ENCODE peak calls at places on chromosome 15, in ten cellular contexts. A is Calu3; K is WTC11; W is Ammon's horn; B is iPS DF 19.7; N is RWPE1; J is stimulated activated CD4-positive, alpha-beta T cell treated with anti-CD3 and anti-CD28 coated beads, Interleukin-1b, Interleukin-23, amount 100 ng/mL, for 24 hours; Q is HCT116; S is HL-60; D is neuronal stem cell. M is an unnamed sample.

GRCh38 chr15:55589297-55589696 is 1.2 kb upstream of the PYGO1 start:
- DNase-seq in A (no peak), K (no peak), W (no peak), B (no peak), N (no peak), J (no peak), Q (no peak), S (no peak), D (no peak), M (no peak)

GRCh38 chr15:49155834-49156627 is 632 bp upstream of the COPS2 start:
- DNase-seq in A (peak; percentile 4), K (no peak), W (peak; percentile 16), B (no peak), N (peak; percentile 21), J (no peak), Q (no peak), S (no peak), D (peak; percentile 17), M (no peak)

GRCh38 chr15:77901921-77902750 is 175.4 kb downstream of the TBC1D2B start:
- DNase-seq in A (no peak), K (peak; percentile 50), W (no peak), B (no peak), N (no peak), J (no peak), Q (no peak), S (no peak), D (no peak), M (no peak)

GRCh38 chr15:64842099-64842940 is 605 bp downstream of the PLEKHO2 start:
- DNase-seq in A (no peak), K (no peak), W (no peak), B (no peak), N (peak; percentile 15), J (no peak), Q (no peak), S (no peak), D (no peak), M (no peak)

GRCh38 chr15:77915261-77915960 is 162.1 kb downstream of the TBC1D2B start:
- DNase-seq in A (no peak), K (peak; percentile 7), W (no peak), B (no peak), N (no peak), J (no peak), Q (no peak), S (no peak), D (no peak), M (no peak)

GRCh38 chr15:60744826-60745225 is 265.9 kb upstream of the ICE2 start:
- DNase-seq in A (no peak), K (no peak), W (peak; percentile 76), B (no peak), N (no peak), J (no peak), Q (no peak), S (no peak), D (no peak), M (no peak)

GRCh38 chr15:83559310-83559966 is 94.5 kb upstream of the ADAMTSL3 start:
- DNase-seq in A (peak; percentile 72), K (peak; percentile 72), W (peak; percentile 89), B (no peak), N (peak; percentile 86), J (peak; percentile 3), Q (peak; percentile 60), S (peak; percentile 44), D (peak; percentile 61), M (no peak)

GRCh38 chr15:90465930-90466567 is 63.7 kb upstream of the CRTC3 start:
- DNase-seq in A (no peak), K (no peak), W (no peak), B (no peak), N (no peak), J (no peak), Q (no peak), S (no peak), D (no peak), M (no peak)

GRCh38 chr15:76196286-76196948 is 114.9 kb downstream of the ETFA start:
- DNase-seq in A (peak; percentile 72), K (no peak), W (peak; percentile 64), B (no peak), N (peak; percentile 95), J (no peak), Q (peak; percentile 36), S (peak; percentile 59), D (no peak), M (peak; percentile 89)

GRCh38 chr15:101062471-101063171 is 143.5 kb downstream of the LRRK1 start:
- DNase-seq in A (no peak), K (no peak), W (no peak), B (peak; percentile 70), N (no peak), J (no peak), Q (no peak), S (no peak), D (no peak), M (no peak)

GRCh38 chr15:101003706-101004105 is 84.5 kb downstream of the LRRK1 start:
- DNase-seq in A (no peak), K (no peak), W (no peak), B (no peak), N (no peak), J (no peak), Q (no peak), S (no peak), D (no peak), M (no peak)

GRCh38 chr15:94205366-94205765 is 26.0 kb upstream of the MCTP2 start:
- DNase-seq in A (no peak), K (no peak), W (no peak), B (no peak), N (no peak), J (no peak), Q (no peak), S (peak; percentile 50), D (no peak), M (no peak)

GRCh38 chr15:68565701-68566100 is 13.1 kb upstream of the CORO2B start:
- DNase-seq in A (no peak), K (no peak), W (no peak), B (no peak), N (no peak), J (no peak), Q (no peak), S (no peak), D (no peak), M (no peak)

GRCh38 chr15:29675791-29676301 is 146.4 kb downstream of the TJP1 start:
- DNase-seq in A (no peak), K (peak; percentile 33), W (no peak), B (no peak), N (no peak), J (no peak), Q (no peak), S (no peak), D (no peak), M (no peak)

GRCh38 chr15:40894689-40895308 is 549 bp downstream of the VPS18 start:
- DNase-seq in A (peak; percentile 61), K (peak; percentile 73), W (peak; percentile 37), B (no peak), N (peak; percentile 82), J (no peak), Q (peak; percentile 60), S (no peak), D (peak; percentile 50), M (no peak)

GRCh38 chr15:81097893-81098280 is 36.2 kb upstream of the CFAP161 start:
- DNase-seq in A (no peak), K (no peak), W (no peak), B (no peak), N (no peak), J (no peak), Q (no peak), S (no peak), D (no peak), M (no peak)

GRCh38 chr15:89171136-89172072 is 50.0 kb downstream of the RLBP1 start:
- DNase-seq in A (peak; percentile 80), K (peak; percentile 83), W (peak; percentile 40), B (peak; percentile 33), N (peak; percentile 33), J (no peak), Q (peak; percentile 32), S (no peak), D (peak; percentile 65), M (no peak)

GRCh38 chr15:48888209-48888608 is 10.3 kb downstream of the EID1 start:
- DNase-seq in A (no peak), K (no peak), W (no peak), B (no peak), N (no peak), J (no peak), Q (no peak), S (no peak), D (no peak), M (no peak)

GRCh38 chr15:98904466-98905048 is 103.0 kb downstream of the PGPEP1L start:
- DNase-seq in A (peak; percentile 55), K (peak; percentile 29), W (peak; percentile 87), B (no peak), N (peak; percentile 58), J (no peak), Q (peak; percentile 18), S (peak; percentile 41), D (no peak), M (no peak)

GRCh38 chr15:33197636-33198035 is 3.1 kb upstream of the FMN1 start:
- DNase-seq in A (no peak), K (no peak), W (no peak), B (no peak), N (no peak), J (no peak), Q (no peak), S (no peak), D (no peak), M (no peak)

GRCh38 chr15:23064156-23064555 is 24.8 kb upstream of the TUBGCP5 start:
- DNase-seq in A (no peak), K (no peak), W (no peak), B (no peak), N (no peak), J (no peak), Q (no peak), S (no peak), D (no peak), M (no peak)

GRCh38 chr15:40346579-40347558 is 4.0 kb upstream of the PHGR1 start:
- DNase-seq in A (no peak), K (no peak), W (no peak), B (no peak), N (no peak), J (no peak), Q (no peak), S (no peak), D (no peak), M (no peak)

GRCh38 chr15:78075490-78076230 is 1.9 kb downstream of the TBC1D2B start:
- DNase-seq in A (peak; percentile 53), K (peak; percentile 33), W (no peak), B (peak; percentile 42), N (peak; percentile 39), J (no peak), Q (no peak), S (no peak), D (peak; percentile 32), M (no peak)

GRCh38 chr15:48556159-48556897 is 89.2 kb downstream of the FBN1 start:
- DNase-seq in A (no peak), K (no peak), W (no peak), B (no peak), N (no peak), J (no peak), Q (no peak), S (no peak), D (no peak), M (no peak)

GRCh38 chr15:32966512-32966911 is 228.0 kb downstream of the FMN1 start:
- DNase-seq in A (no peak), K (no peak), W (no peak), B (no peak), N (no peak), J (no peak), Q (no peak), S (no peak), D (no peak), M (no peak)

GRCh38 chr15:80588801-80589200 is 106.3 kb upstream of the ABHD17C start:
- DNase-seq in A (peak; percentile 51), K (no peak), W (no peak), B (no peak), N (peak; percentile 85), J (no peak), Q (no peak), S (no peak), D (no peak), M (no peak)

GRCh38 chr15:90988249-90988648 is 6.1 kb downstream of the PRC1 start:
- DNase-seq in A (no peak), K (no peak), W (no peak), B (no peak), N (no peak), J (no peak), Q (no peak), S (no peak), D (no peak), M (no peak)

GRCh38 chr15:49036650-49037545 is 9.3 kb downstream of the SECISBP2L start:
- DNase-seq in A (no peak), K (no peak), W (no peak), B (no peak), N (peak; percentile 66), J (no peak), Q (no peak), S (no peak), D (no peak), M (no peak)